ENCODE peak calls at places on chromosomes 3 and 15, in nine cellular contexts. O, D, W, F, H, T, Z, B and Q are unnamed samples.

GRCh38 chr3:124903896-124904879 is 17.0 kb upstream of the ITGB5 start:
- DNase-seq in O (no peak), D (peak), W (no peak), F (no peak), H (no peak), T (no peak), Z (no peak), B (no peak), Q (no peak)

GRCh38 chr15:76418352-76419140 is 82.0 kb downstream of the ISL2 start:
- DNase-seq in O (peak), D (no peak), W (no peak), F (no peak), H (peak), T (no peak), Z (no peak), B (no peak), Q (no peak)

GRCh38 chr15:25244731-25245585 is 193.9 kb downstream of the UBE3A start:
- DNase-seq in O (no peak), D (no peak), W (no peak), F (no peak), H (no peak), T (peak), Z (no peak), B (peak), Q (no peak)

GRCh38 chr3:181709537-181710279 is 2.0 kb upstream of the SOX2 start:
- DNase-seq in O (peak), D (peak), W (no peak), F (no peak), H (peak), T (peak), Z (peak), B (no peak), Q (no peak)

GRCh38 chr15:28262438-28262837 is 59.5 kb downstream of the HERC2 start:
- DNase-seq in O (no peak), D (no peak), W (no peak), F (no peak), H (no peak), T (no peak), Z (no peak), B (no peak), Q (no peak)

GRCh38 chr3:5165698-5166097 is 21.8 kb upstream of the EDEM1 start:
- DNase-seq in O (no peak), D (no peak), W (no peak), F (no peak), H (no peak), T (no peak), Z (no peak), B (no peak), Q (no peak)

GRCh38 chr3:182683335-182684257 is 109.7 kb upstream of the ATP11B start:
- DNase-seq in O (peak), D (peak), W (peak), F (peak), H (peak), T (peak), Z (peak), B (peak), Q (peak)

GRCh38 chr3:133527306-133527705 is 46.2 kb upstream of the CDV3 start:
- DNase-seq in O (no peak), D (peak), W (no peak), F (no peak), H (no peak), T (no peak), Z (no peak), B (no peak), Q (no peak)

GRCh38 chr15:99708563-99708962 is 24.7 kb downstream of the LYSMD4 start:
- DNase-seq in O (peak), D (peak), W (no peak), F (no peak), H (peak), T (peak), Z (no peak), B (peak), Q (no peak)

GRCh38 chr15:99842071-99842470 is 108.8 kb upstream of the LYSMD4 start:
- DNase-seq in O (no peak), D (no peak), W (no peak), F (no peak), H (no peak), T (no peak), Z (no peak), B (no peak), Q (no peak)

GRCh38 chr3:184601576-184602405 is 40.2 kb downstream of the EPHB3 start:
- DNase-seq in O (no peak), D (no peak), W (no peak), F (no peak), H (no peak), T (no peak), Z (no peak), B (no peak), Q (peak)

DNA sequence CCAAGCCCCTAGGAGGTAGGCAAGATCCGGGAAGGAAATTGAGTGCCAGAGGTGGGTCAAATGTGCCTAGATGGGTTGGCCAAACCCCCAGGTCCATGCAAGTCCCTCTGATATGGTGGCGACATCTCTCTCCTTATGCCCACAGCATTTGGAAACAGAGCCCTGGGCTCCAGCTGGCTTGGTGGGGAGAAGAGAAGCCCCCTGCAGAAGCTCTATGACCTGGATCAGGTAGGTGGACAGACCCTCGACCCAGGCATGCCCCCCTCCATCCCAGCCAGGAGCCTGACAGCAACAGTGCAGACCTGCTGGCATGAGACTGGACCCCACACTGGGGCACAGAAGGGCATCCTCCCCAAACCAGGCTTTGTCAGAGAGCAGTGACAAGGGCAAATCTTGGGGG is 12.2 kb downstream of the CHST13 start:
- DNase-seq in O (no peak), D (no peak), W (no peak), F (no peak), H (no peak), T (no peak), Z (no peak), B (peak), Q (no peak)
- TF ChIP-seq CTCF in O (no peak), D (no peak), W (no peak), F (no peak), H (no peak), T (no peak), Z (no peak), B (no peak), Q (no peak)

GRCh38 chr3:55904716-55905115 is 417.6 kb upstream of the WNT5A start:
- DNase-seq in O (no peak), D (no peak), W (no peak), F (no peak), H (no peak), T (no peak), Z (no peak), B (no peak), Q (no peak)
- TF ChIP-seq CTCF in O (no peak), D (no peak), W (no peak), F (no peak), H (no peak), T (no peak), Z (no peak), B (no peak), Q (no peak)

DNA sequence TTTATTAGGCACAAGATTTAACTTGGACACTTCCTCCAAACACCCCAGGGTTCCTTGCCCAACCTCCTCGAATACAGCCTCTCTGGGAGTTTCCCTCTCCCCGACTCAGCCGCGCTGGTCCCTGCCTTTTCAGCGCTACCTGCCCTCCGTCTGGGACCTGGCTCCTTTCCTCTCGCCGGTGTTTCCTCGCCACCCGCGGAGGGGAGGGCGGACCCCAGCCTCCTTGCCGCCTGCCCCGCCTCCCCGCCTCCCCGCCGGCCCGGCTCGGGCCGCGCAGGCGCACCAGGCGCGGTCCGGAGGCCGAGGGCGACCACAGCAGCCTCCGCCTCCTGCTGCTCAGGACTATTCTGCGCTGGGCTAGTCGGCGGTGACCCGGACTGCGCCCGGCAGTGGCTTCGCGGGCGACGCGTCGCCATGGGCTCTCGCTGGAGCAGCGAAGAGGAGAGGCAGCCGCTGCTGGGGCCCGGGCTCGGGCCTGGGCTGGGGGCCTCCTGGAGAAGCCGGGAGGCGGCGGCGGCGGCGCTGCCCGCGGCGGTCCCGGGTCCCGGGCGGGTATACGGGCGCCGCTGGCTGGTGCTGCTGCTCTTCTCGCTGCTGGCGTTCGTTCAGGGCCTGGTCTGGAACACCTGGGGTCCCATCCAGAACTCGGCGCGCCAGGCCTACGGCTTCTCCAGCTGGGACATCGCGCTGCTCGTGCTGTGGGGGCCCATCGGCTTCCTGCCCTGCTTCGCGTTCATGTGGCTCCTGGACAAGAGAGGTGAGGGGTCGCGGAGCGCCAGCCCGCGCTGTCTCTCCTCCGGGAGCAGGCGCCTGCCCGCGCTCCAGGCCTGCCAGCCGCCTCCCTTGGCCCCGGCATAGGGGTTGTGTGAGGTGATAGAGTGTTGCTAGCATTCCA is at the start of gene SLC49A4:
- DNase-seq in O (peak), D (peak), W (peak), F (peak), H (peak), T (peak), Z (peak), B (peak), Q (peak)
- TF ChIP-seq CTCF in O (no peak), D (no peak), W (no peak), F (no peak), H (no peak), T (no peak), Z (peak), B (no peak), Q (no peak)

GRCh38 chr3:66237551-66237950 is 16.8 kb downstream of the SLC25A26 start:
- DNase-seq in O (no peak), D (no peak), W (no peak), F (no peak), H (no peak), T (no peak), Z (no peak), B (no peak), Q (no peak)

GRCh38 chr3:66233033-66233432 is 12.2 kb downstream of the SLC25A26 start:
- DNase-seq in O (no peak), D (no peak), W (no peak), F (no peak), H (no peak), T (no peak), Z (no peak), B (no peak), Q (no peak)

GRCh38 chr3:66241466-66241865 is 20.7 kb downstream of the SLC25A26 start:
- DNase-seq in O (no peak), D (no peak), W (no peak), F (no peak), H (no peak), T (no peak), Z (no peak), B (no peak), Q (no peak)

GRCh38 chr3:66239513-66240135 is 18.8 kb downstream of the SLC25A26 start:
- DNase-seq in O (no peak), D (no peak), W (no peak), F (no peak), H (no peak), T (no peak), Z (no peak), B (no peak), Q (no peak)

GRCh38 chr3:66236281-66236680 is 15.5 kb downstream of the SLC25A26 start:
- DNase-seq in O (no peak), D (peak), W (no peak), F (no peak), H (no peak), T (no peak), Z (no peak), B (no peak), Q (no peak)
- TF ChIP-seq CTCF in O (no peak), D (peak), W (no peak), F (no peak), H (no peak), T (no peak), Z (peak), B (no peak), Q (no peak)